ENCODE peak calls at places on chromosomes 5 and 9, in nine cellular contexts. One of them, this sample, is unnamed.

GRCh38 chr9:133986061-133986460 is 6.1 kb downstream of the VAV2 start:
- DNase-seq in NCI-H2171: no peak
- DNase-seq in CD4-positive, CD25-positive, alpha-beta regulatory T cell: no peak
- DNase-seq in activated CD4-positive, alpha-beta T cell treated with anti-CD3 and anti-CD28 coated beads for 24 hours: no peak
- DNase-seq in neural progenitor cell: no peak
- DNase-seq in thyroid gland: no peak
- DNase-seq in stimulated activated CD4-positive, alpha-beta T cell treated with anti-CD3 and anti-CD28 coated beads, Interleukin-1b, Interleukin-23, amount 100 ng/mL, for 1 hour: no peak
- DNase-seq in ACHN: no peak
- DNase-seq in Calu3: no peak
- DNase-seq in this sample: no peak

GRCh38 chr5:167412506-167412905 is 878.9 kb upstream of the WWC1 start:
- DNase-seq in ACHN: no peak
- DNase-seq in neural progenitor cell: no peak
- DNase-seq in activated CD4-positive, alpha-beta T cell treated with anti-CD3 and anti-CD28 coated beads for 24 hours: no peak
- DNase-seq in thyroid gland: no peak
- DNase-seq in Calu3: no peak
- DNase-seq in CD4-positive, CD25-positive, alpha-beta regulatory T cell: no peak
- DNase-seq in stimulated activated CD4-positive, alpha-beta T cell treated with anti-CD3 and anti-CD28 coated beads, Interleukin-1b, Interleukin-23, amount 100 ng/mL, for 1 hour: no peak
- DNase-seq in NCI-H2171: no peak
- DNase-seq in this sample: no peak

GRCh38 chr5:9515451-9515850 is 30.4 kb downstream of the SEMA5A start:
- DNase-seq in ACHN: no peak
- DNase-seq in stimulated activated CD4-positive, alpha-beta T cell treated with anti-CD3 and anti-CD28 coated beads, Interleukin-1b, Interleukin-23, amount 100 ng/mL, for 1 hour: no peak
- DNase-seq in thyroid gland: no peak
- DNase-seq in activated CD4-positive, alpha-beta T cell treated with anti-CD3 and anti-CD28 coated beads for 24 hours: no peak
- DNase-seq in neural progenitor cell: no peak
- DNase-seq in NCI-H2171: no peak
- DNase-seq in CD4-positive, CD25-positive, alpha-beta regulatory T cell: no peak
- DNase-seq in Calu3: no peak
- DNase-seq in this sample: no peak

GRCh38 chr5:149757956-149758355 is 27.8 kb downstream of the PPARGC1B start:
- DNase-seq in stimulated activated CD4-positive, alpha-beta T cell treated with anti-CD3 and anti-CD28 coated beads, Interleukin-1b, Interleukin-23, amount 100 ng/mL, for 1 hour: no peak
- DNase-seq in NCI-H2171: no peak
- DNase-seq in CD4-positive, CD25-positive, alpha-beta regulatory T cell: no peak
- DNase-seq in activated CD4-positive, alpha-beta T cell treated with anti-CD3 and anti-CD28 coated beads for 24 hours: no peak
- DNase-seq in Calu3: no peak
- DNase-seq in neural progenitor cell: no peak
- DNase-seq in thyroid gland: no peak
- DNase-seq in ACHN: peak; percentile 3
- DNase-seq in this sample: no peak

GRCh38 chr5:1138445-1139207 is 26.8 kb upstream of the SLC12A7 start:
- DNase-seq in CD4-positive, CD25-positive, alpha-beta regulatory T cell: no peak
- DNase-seq in ACHN: no peak
- DNase-seq in stimulated activated CD4-positive, alpha-beta T cell treated with anti-CD3 and anti-CD28 coated beads, Interleukin-1b, Interleukin-23, amount 100 ng/mL, for 1 hour: no peak
- DNase-seq in NCI-H2171: no peak
- DNase-seq in Calu3: no peak
- DNase-seq in activated CD4-positive, alpha-beta T cell treated with anti-CD3 and anti-CD28 coated beads for 24 hours: no peak
- DNase-seq in neural progenitor cell: no peak
- DNase-seq in thyroid gland: no peak
- DNase-seq in this sample: no peak

GRCh38 chr5:83589786-83590185 is 118.2 kb downstream of the VCAN start:
- DNase-seq in NCI-H2171: no peak
- DNase-seq in thyroid gland: no peak
- DNase-seq in Calu3: no peak
- DNase-seq in ACHN: no peak
- DNase-seq in CD4-positive, CD25-positive, alpha-beta regulatory T cell: no peak
- DNase-seq in activated CD4-positive, alpha-beta T cell treated with anti-CD3 and anti-CD28 coated beads for 24 hours: no peak
- DNase-seq in stimulated activated CD4-positive, alpha-beta T cell treated with anti-CD3 and anti-CD28 coated beads, Interleukin-1b, Interleukin-23, amount 100 ng/mL, for 1 hour: no peak
- DNase-seq in neural progenitor cell: no peak
- DNase-seq in this sample: no peak

GRCh38 chr9:27483576-27483975 is 40.5 kb upstream of the IFNK start:
- DNase-seq in ACHN: no peak
- DNase-seq in CD4-positive, CD25-positive, alpha-beta regulatory T cell: no peak
- DNase-seq in Calu3: no peak
- DNase-seq in neural progenitor cell: no peak
- DNase-seq in NCI-H2171: no peak
- DNase-seq in stimulated activated CD4-positive, alpha-beta T cell treated with anti-CD3 and anti-CD28 coated beads, Interleukin-1b, Interleukin-23, amount 100 ng/mL, for 1 hour: no peak
- DNase-seq in thyroid gland: no peak
- DNase-seq in activated CD4-positive, alpha-beta T cell treated with anti-CD3 and anti-CD28 coated beads for 24 hours: no peak
- DNase-seq in this sample: no peak

GRCh38 chr9:127805620-127806019 is 2.9 kb downstream of the FPGS start:
- DNase-seq in thyroid gland: no peak
- DNase-seq in NCI-H2171: no peak
- DNase-seq in activated CD4-positive, alpha-beta T cell treated with anti-CD3 and anti-CD28 coated beads for 24 hours: no peak
- DNase-seq in stimulated activated CD4-positive, alpha-beta T cell treated with anti-CD3 and anti-CD28 coated beads, Interleukin-1b, Interleukin-23, amount 100 ng/mL, for 1 hour: no peak
- DNase-seq in ACHN: peak; percentile 49
- DNase-seq in neural progenitor cell: peak; percentile 82
- DNase-seq in Calu3: peak; percentile 25
- DNase-seq in CD4-positive, CD25-positive, alpha-beta regulatory T cell: peak; percentile 49
- DNase-seq in this sample: no peak

GRCh38 chr5:56506586-56506985 is 273.5 kb upstream of the ANKRD55 start:
- DNase-seq in activated CD4-positive, alpha-beta T cell treated with anti-CD3 and anti-CD28 coated beads for 24 hours: no peak
- DNase-seq in thyroid gland: no peak
- DNase-seq in stimulated activated CD4-positive, alpha-beta T cell treated with anti-CD3 and anti-CD28 coated beads, Interleukin-1b, Interleukin-23, amount 100 ng/mL, for 1 hour: no peak
- DNase-seq in ACHN: peak; percentile 64
- DNase-seq in neural progenitor cell: no peak
- DNase-seq in NCI-H2171: no peak
- DNase-seq in Calu3: no peak
- DNase-seq in CD4-positive, CD25-positive, alpha-beta regulatory T cell: no peak
- DNase-seq in this sample: no peak

GRCh38 chr5:177440211-177440989 is 6.2 kb upstream of the PRR7 start:
- DNase-seq in Calu3: no peak
- DNase-seq in ACHN: no peak
- DNase-seq in NCI-H2171: no peak
- DNase-seq in activated CD4-positive, alpha-beta T cell treated with anti-CD3 and anti-CD28 coated beads for 24 hours: no peak
- DNase-seq in neural progenitor cell: no peak
- DNase-seq in CD4-positive, CD25-positive, alpha-beta regulatory T cell: no peak
- DNase-seq in thyroid gland: no peak
- DNase-seq in stimulated activated CD4-positive, alpha-beta T cell treated with anti-CD3 and anti-CD28 coated beads, Interleukin-1b, Interleukin-23, amount 100 ng/mL, for 1 hour: no peak
- DNase-seq in this sample: no peak

GRCh38 chr9:90333226-90333625 is 309.4 kb downstream of the DIRAS2 start:
- DNase-seq in neural progenitor cell: no peak
- DNase-seq in stimulated activated CD4-positive, alpha-beta T cell treated with anti-CD3 and anti-CD28 coated beads, Interleukin-1b, Interleukin-23, amount 100 ng/mL, for 1 hour: no peak
- DNase-seq in Calu3: no peak
- DNase-seq in thyroid gland: peak; percentile 23
- DNase-seq in activated CD4-positive, alpha-beta T cell treated with anti-CD3 and anti-CD28 coated beads for 24 hours: no peak
- DNase-seq in NCI-H2171: no peak
- DNase-seq in CD4-positive, CD25-positive, alpha-beta regulatory T cell: no peak
- DNase-seq in ACHN: no peak
- DNase-seq in this sample: no peak

GRCh38 chr5:89097103-89097502 is 214.1 kb upstream of the MEF2C start:
- DNase-seq in CD4-positive, CD25-positive, alpha-beta regulatory T cell: no peak
- DNase-seq in ACHN: no peak
- DNase-seq in neural progenitor cell: no peak
- DNase-seq in activated CD4-positive, alpha-beta T cell treated with anti-CD3 and anti-CD28 coated beads for 24 hours: no peak
- DNase-seq in NCI-H2171: no peak
- DNase-seq in stimulated activated CD4-positive, alpha-beta T cell treated with anti-CD3 and anti-CD28 coated beads, Interleukin-1b, Interleukin-23, amount 100 ng/mL, for 1 hour: no peak
- DNase-seq in thyroid gland: no peak
- DNase-seq in Calu3: no peak
- DNase-seq in this sample: no peak

GRCh38 chr9:14006586-14007198 is 307.2 kb downstream of the NFIB start:
- DNase-seq in NCI-H2171: no peak
- DNase-seq in neural progenitor cell: peak; percentile 62
- DNase-seq in ACHN: no peak
- DNase-seq in CD4-positive, CD25-positive, alpha-beta regulatory T cell: no peak
- DNase-seq in stimulated activated CD4-positive, alpha-beta T cell treated with anti-CD3 and anti-CD28 coated beads, Interleukin-1b, Interleukin-23, amount 100 ng/mL, for 1 hour: no peak
- DNase-seq in activated CD4-positive, alpha-beta T cell treated with anti-CD3 and anti-CD28 coated beads for 24 hours: no peak
- DNase-seq in thyroid gland: no peak
- DNase-seq in Calu3: no peak
- DNase-seq in this sample: no peak

GRCh38 chr9:105835721-105836120 is 141.4 kb downstream of the TMEM38B start:
- DNase-seq in CD4-positive, CD25-positive, alpha-beta regulatory T cell: no peak
- DNase-seq in activated CD4-positive, alpha-beta T cell treated with anti-CD3 and anti-CD28 coated beads for 24 hours: no peak
- DNase-seq in neural progenitor cell: no peak
- DNase-seq in thyroid gland: no peak
- DNase-seq in ACHN: no peak
- DNase-seq in stimulated activated CD4-positive, alpha-beta T cell treated with anti-CD3 and anti-CD28 coated beads, Interleukin-1b, Interleukin-23, amount 100 ng/mL, for 1 hour: no peak
- DNase-seq in NCI-H2171: no peak
- DNase-seq in Calu3: no peak
- DNase-seq in this sample: no peak

GRCh38 chr9:35923927-35924763 is 14.9 kb downstream of the SPAAR start:
- DNase-seq in activated CD4-positive, alpha-beta T cell treated with anti-CD3 and anti-CD28 coated beads for 24 hours: peak; percentile 26
- DNase-seq in CD4-positive, CD25-positive, alpha-beta regulatory T cell: no peak
- DNase-seq in ACHN: peak; percentile 94
- DNase-seq in Calu3: no peak
- DNase-seq in stimulated activated CD4-positive, alpha-beta T cell treated with anti-CD3 and anti-CD28 coated beads, Interleukin-1b, Interleukin-23, amount 100 ng/mL, for 1 hour: no peak
- DNase-seq in neural progenitor cell: no peak
- DNase-seq in thyroid gland: peak; percentile 68
- DNase-seq in NCI-H2171: no peak
- DNase-seq in this sample: no peak

GRCh38 chr5:58187473-58188286 is 272.2 kb downstream of the PLK2 start:
- DNase-seq in thyroid gland: no peak
- DNase-seq in stimulated activated CD4-positive, alpha-beta T cell treated with anti-CD3 and anti-CD28 coated beads, Interleukin-1b, Interleukin-23, amount 100 ng/mL, for 1 hour: no peak
- DNase-seq in ACHN: peak; percentile 19
- DNase-seq in neural progenitor cell: no peak
- DNase-seq in activated CD4-positive, alpha-beta T cell treated with anti-CD3 and anti-CD28 coated beads for 24 hours: no peak
- DNase-seq in Calu3: no peak
- DNase-seq in CD4-positive, CD25-positive, alpha-beta regulatory T cell: no peak
- DNase-seq in NCI-H2171: no peak
- DNase-seq in this sample: no peak

GRCh38 chr9:97900103-97900737 is 22.1 kb downstream of the TRMO start:
- DNase-seq in NCI-H2171: no peak
- DNase-seq in stimulated activated CD4-positive, alpha-beta T cell treated with anti-CD3 and anti-CD28 coated beads, Interleukin-1b, Interleukin-23, amount 100 ng/mL, for 1 hour: no peak
- DNase-seq in Calu3: no peak
- DNase-seq in thyroid gland: no peak
- DNase-seq in CD4-positive, CD25-positive, alpha-beta regulatory T cell: no peak
- DNase-seq in neural progenitor cell: no peak
- DNase-seq in ACHN: no peak
- DNase-seq in activated CD4-positive, alpha-beta T cell treated with anti-CD3 and anti-CD28 coated beads for 24 hours: no peak
- DNase-seq in this sample: no peak

GRCh38 chr9:128139621-128140020 is 9.6 kb upstream of the LCN2 start:
- DNase-seq in neural progenitor cell: no peak
- DNase-seq in thyroid gland: no peak
- DNase-seq in stimulated activated CD4-positive, alpha-beta T cell treated with anti-CD3 and anti-CD28 coated beads, Interleukin-1b, Interleukin-23, amount 100 ng/mL, for 1 hour: no peak
- DNase-seq in ACHN: no peak
- DNase-seq in CD4-positive, CD25-positive, alpha-beta regulatory T cell: no peak
- DNase-seq in NCI-H2171: no peak
- DNase-seq in Calu3: no peak
- DNase-seq in activated CD4-positive, alpha-beta T cell treated with anti-CD3 and anti-CD28 coated beads for 24 hours: no peak
- DNase-seq in this sample: no peak

GRCh38 chr5:6377582-6378127 is 692 bp downstream of the MED10 start:
- DNase-seq in neural progenitor cell: no peak
- DNase-seq in activated CD4-positive, alpha-beta T cell treated with anti-CD3 and anti-CD28 coated beads for 24 hours: no peak
- DNase-seq in ACHN: no peak
- DNase-seq in CD4-positive, CD25-positive, alpha-beta regulatory T cell: no peak
- DNase-seq in NCI-H2171: peak; percentile 31
- DNase-seq in thyroid gland: no peak
- DNase-seq in stimulated activated CD4-positive, alpha-beta T cell treated with anti-CD3 and anti-CD28 coated beads, Interleukin-1b, Interleukin-23, amount 100 ng/mL, for 1 hour: no peak
- DNase-seq in Calu3: no peak
- DNase-seq in this sample: no peak

GRCh38 chr9:69645488-69645887 is 26.7 kb downstream of the APBA1 start:
- DNase-seq in activated CD4-positive, alpha-beta T cell treated with anti-CD3 and anti-CD28 coated beads for 24 hours: no peak
- DNase-seq in NCI-H2171: no peak
- DNase-seq in CD4-positive, CD25-positive, alpha-beta regulatory T cell: no peak
- DNase-seq in thyroid gland: peak; percentile 87
- DNase-seq in Calu3: peak; percentile 75
- DNase-seq in ACHN: no peak
- DNase-seq in neural progenitor cell: peak; percentile 13
- DNase-seq in stimulated activated CD4-positive, alpha-beta T cell treated with anti-CD3 and anti-CD28 coated beads, Interleukin-1b, Interleukin-23, amount 100 ng/mL, for 1 hour: no peak
- DNase-seq in this sample: peak; percentile 35

GRCh38 chr5:89712135-89712700 is 697.3 kb downstream of the CETN3 start:
- DNase-seq in ACHN: no peak
- DNase-seq in neural progenitor cell: no peak
- DNase-seq in thyroid gland: no peak
- DNase-seq in activated CD4-positive, alpha-beta T cell treated with anti-CD3 and anti-CD28 coated beads for 24 hours: no peak
- DNase-seq in CD4-positive, CD25-positive, alpha-beta regulatory T cell: no peak
- DNase-seq in Calu3: no peak
- DNase-seq in stimulated activated CD4-positive, alpha-beta T cell treated with anti-CD3 and anti-CD28 coated beads, Interleukin-1b, Interleukin-23, amount 100 ng/mL, for 1 hour: no peak
- DNase-seq in NCI-H2171: no peak
- DNase-seq in this sample: no peak

GRCh38 chr5:14706615-14707021 is 42.1 kb downstream of the OTULIN start:
- DNase-seq in neural progenitor cell: no peak
- DNase-seq in ACHN: no peak
- DNase-seq in CD4-positive, CD25-positive, alpha-beta regulatory T cell: peak; percentile 93
- DNase-seq in Calu3: no peak
- DNase-seq in NCI-H2171: no peak
- DNase-seq in activated CD4-positive, alpha-beta T cell treated with anti-CD3 and anti-CD28 coated beads for 24 hours: no peak
- DNase-seq in stimulated activated CD4-positive, alpha-beta T cell treated with anti-CD3 and anti-CD28 coated beads, Interleukin-1b, Interleukin-23, amount 100 ng/mL, for 1 hour: no peak
- DNase-seq in thyroid gland: no peak
- DNase-seq in this sample: no peak

GRCh38 chr9:124239249-124240073 is 18.3 kb upstream of the NEK6 start:
- DNase-seq in ACHN: no peak
- DNase-seq in NCI-H2171: no peak
- DNase-seq in neural progenitor cell: no peak
- DNase-seq in stimulated activated CD4-positive, alpha-beta T cell treated with anti-CD3 and anti-CD28 coated beads, Interleukin-1b, Interleukin-23, amount 100 ng/mL, for 1 hour: no peak
- DNase-seq in thyroid gland: no peak
- DNase-seq in CD4-positive, CD25-positive, alpha-beta regulatory T cell: no peak
- DNase-seq in activated CD4-positive, alpha-beta T cell treated with anti-CD3 and anti-CD28 coated beads for 24 hours: no peak
- DNase-seq in Calu3: no peak
- DNase-seq in this sample: no peak

GRCh38 chr9:95901506-95901905 is 26.0 kb downstream of the ERCC6L2 start:
- DNase-seq in stimulated activated CD4-positive, alpha-beta T cell treated with anti-CD3 and anti-CD28 coated beads, Interleukin-1b, Interleukin-23, amount 100 ng/mL, for 1 hour: no peak
- DNase-seq in NCI-H2171: no peak
- DNase-seq in activated CD4-positive, alpha-beta T cell treated with anti-CD3 and anti-CD28 coated beads for 24 hours: no peak
- DNase-seq in CD4-positive, CD25-positive, alpha-beta regulatory T cell: no peak
- DNase-seq in Calu3: no peak
- DNase-seq in neural progenitor cell: no peak
- DNase-seq in thyroid gland: no peak
- DNase-seq in ACHN: no peak
- DNase-seq in this sample: no peak

GRCh38 chr5:93831449-93831848 is 90.0 kb upstream of the POU5F2 start:
- DNase-seq in Calu3: no peak
- DNase-seq in activated CD4-positive, alpha-beta T cell treated with anti-CD3 and anti-CD28 coated beads for 24 hours: no peak
- DNase-seq in thyroid gland: no peak
- DNase-seq in NCI-H2171: no peak
- DNase-seq in neural progenitor cell: no peak
- DNase-seq in ACHN: peak; percentile 1
- DNase-seq in stimulated activated CD4-positive, alpha-beta T cell treated with anti-CD3 and anti-CD28 coated beads, Interleukin-1b, Interleukin-23, amount 100 ng/mL, for 1 hour: no peak
- DNase-seq in CD4-positive, CD25-positive, alpha-beta regulatory T cell: no peak
- DNase-seq in this sample: no peak

GRCh38 chr5:87413116-87413645 is 451 bp upstream of the CCNH start:
- DNase-seq in activated CD4-positive, alpha-beta T cell treated with anti-CD3 and anti-CD28 coated beads for 24 hours: no peak
- DNase-seq in NCI-H2171: no peak
- DNase-seq in thyroid gland: no peak
- DNase-seq in CD4-positive, CD25-positive, alpha-beta regulatory T cell: no peak
- DNase-seq in stimulated activated CD4-positive, alpha-beta T cell treated with anti-CD3 and anti-CD28 coated beads, Interleukin-1b, Interleukin-23, amount 100 ng/mL, for 1 hour: no peak
- DNase-seq in neural progenitor cell: peak; percentile 6
- DNase-seq in ACHN: no peak
- DNase-seq in Calu3: no peak
- DNase-seq in this sample: no peak

GRCh38 chr5:132947661-132948060 is 15.8 kb downstream of the AFF4 start:
- DNase-seq in ACHN: no peak
- DNase-seq in stimulated activated CD4-positive, alpha-beta T cell treated with anti-CD3 and anti-CD28 coated beads, Interleukin-1b, Interleukin-23, amount 100 ng/mL, for 1 hour: no peak
- DNase-seq in activated CD4-positive, alpha-beta T cell treated with anti-CD3 and anti-CD28 coated beads for 24 hours: no peak
- DNase-seq in thyroid gland: no peak
- DNase-seq in NCI-H2171: no peak
- DNase-seq in neural progenitor cell: no peak
- DNase-seq in CD4-positive, CD25-positive, alpha-beta regulatory T cell: no peak
- DNase-seq in Calu3: no peak
- DNase-seq in this sample: no peak

GRCh38 chr5:79225026-79225425 is 10.9 kb upstream of the JMY start:
- DNase-seq in Calu3: no peak
- DNase-seq in ACHN: no peak
- DNase-seq in NCI-H2171: no peak
- DNase-seq in stimulated activated CD4-positive, alpha-beta T cell treated with anti-CD3 and anti-CD28 coated beads, Interleukin-1b, Interleukin-23, amount 100 ng/mL, for 1 hour: no peak
- DNase-seq in thyroid gland: no peak
- DNase-seq in CD4-positive, CD25-positive, alpha-beta regulatory T cell: no peak
- DNase-seq in activated CD4-positive, alpha-beta T cell treated with anti-CD3 and anti-CD28 coated beads for 24 hours: no peak
- DNase-seq in neural progenitor cell: no peak
- DNase-seq in this sample: no peak

GRCh38 chr5:39376293-39376714 is 12.0 kb upstream of the C9 start:
- DNase-seq in thyroid gland: peak; percentile 23
- DNase-seq in CD4-positive, CD25-positive, alpha-beta regulatory T cell: peak; percentile 62
- DNase-seq in activated CD4-positive, alpha-beta T cell treated with anti-CD3 and anti-CD28 coated beads for 24 hours: peak; percentile 16
- DNase-seq in Calu3: peak; percentile 64
- DNase-seq in neural progenitor cell: peak; percentile 72
- DNase-seq in ACHN: peak; percentile 67
- DNase-seq in stimulated activated CD4-positive, alpha-beta T cell treated with anti-CD3 and anti-CD28 coated beads, Interleukin-1b, Interleukin-23, amount 100 ng/mL, for 1 hour: no peak
- DNase-seq in NCI-H2171: peak; percentile 9
- DNase-seq in this sample: peak; percentile 33

GRCh38 chr9:106798021-106798799 is 64.8 kb upstream of the ZNF462 start:
- DNase-seq in Calu3: no peak
- DNase-seq in CD4-positive, CD25-positive, alpha-beta regulatory T cell: no peak
- DNase-seq in stimulated activated CD4-positive, alpha-beta T cell treated with anti-CD3 and anti-CD28 coated beads, Interleukin-1b, Interleukin-23, amount 100 ng/mL, for 1 hour: no peak
- DNase-seq in activated CD4-positive, alpha-beta T cell treated with anti-CD3 and anti-CD28 coated beads for 24 hours: no peak
- DNase-seq in thyroid gland: no peak
- DNase-seq in neural progenitor cell: peak; percentile 13
- DNase-seq in NCI-H2171: no peak
- DNase-seq in ACHN: no peak
- DNase-seq in this sample: no peak

GRCh38 chr5:64516216-64516615 is 10.4 kb downstream of the RGS7BP start:
- DNase-seq in activated CD4-positive, alpha-beta T cell treated with anti-CD3 and anti-CD28 coated beads for 24 hours: no peak
- DNase-seq in NCI-H2171: no peak
- DNase-seq in ACHN: no peak
- DNase-seq in neural progenitor cell: no peak
- DNase-seq in stimulated activated CD4-positive, alpha-beta T cell treated with anti-CD3 and anti-CD28 coated beads, Interleukin-1b, Interleukin-23, amount 100 ng/mL, for 1 hour: no peak
- DNase-seq in Calu3: no peak
- DNase-seq in CD4-positive, CD25-positive, alpha-beta regulatory T cell: no peak
- DNase-seq in thyroid gland: no peak
- DNase-seq in this sample: no peak

This sample was measured in NCI-H1048.